ENCODE peak calls at places on chromosomes 3 and 15, in eight cellular contexts. One of them, this sample, is unnamed.

GRCh38 chr3:171566803-171567422 is 106.7 kb upstream of the TNIK start:
- DNase-seq in endothelial cell: no peak
- DNase-seq in activated naive CD4-positive, alpha-beta T cell treated with anti-CD3 and anti-CD28 coated beads, Interleukin-2, amount 10 ng/mL, durations not matched to agents 7 days and 5 days: no peak
- DNase-seq in NT2/D1: no peak
- DNase-seq in SK-N-SH: peak
- DNase-seq in uterus: no peak
- DNase-seq in mucosa of descending colon: no peak
- DNase-seq in occipital lobe: no peak
- DNase-seq in this sample: peak

GRCh38 chr3:133362539-133362938 is 37.3 kb upstream of the BFSP2 start:
- DNase-seq in activated naive CD4-positive, alpha-beta T cell treated with anti-CD3 and anti-CD28 coated beads, Interleukin-2, amount 10 ng/mL, durations not matched to agents 7 days and 5 days: no peak
- DNase-seq in mucosa of descending colon: no peak
- DNase-seq in occipital lobe: no peak
- DNase-seq in endothelial cell: no peak
- DNase-seq in SK-N-SH: no peak
- DNase-seq in uterus: no peak
- DNase-seq in NT2/D1: no peak
- DNase-seq in this sample: no peak

GRCh38 chr3:64650096-64650622 is 37.6 kb downstream of the ADAMTS9 start:
- DNase-seq in SK-N-SH: no peak
- DNase-seq in mucosa of descending colon: no peak
- DNase-seq in activated naive CD4-positive, alpha-beta T cell treated with anti-CD3 and anti-CD28 coated beads, Interleukin-2, amount 10 ng/mL, durations not matched to agents 7 days and 5 days: no peak
- DNase-seq in occipital lobe: no peak
- DNase-seq in NT2/D1: no peak
- DNase-seq in endothelial cell: no peak
- DNase-seq in uterus: no peak
- DNase-seq in this sample: no peak

GRCh38 chr15:26503998-26504397 is 268.9 kb downstream of the GABRB3 start:
- DNase-seq in activated naive CD4-positive, alpha-beta T cell treated with anti-CD3 and anti-CD28 coated beads, Interleukin-2, amount 10 ng/mL, durations not matched to agents 7 days and 5 days: no peak
- DNase-seq in endothelial cell: no peak
- DNase-seq in mucosa of descending colon: no peak
- DNase-seq in SK-N-SH: no peak
- DNase-seq in occipital lobe: no peak
- DNase-seq in uterus: no peak
- DNase-seq in NT2/D1: no peak
- DNase-seq in this sample: no peak

GRCh38 chr15:98651581-98652220 is 3.4 kb downstream of the IGF1R start:
- DNase-seq in occipital lobe: no peak
- DNase-seq in NT2/D1: no peak
- DNase-seq in SK-N-SH: no peak
- DNase-seq in activated naive CD4-positive, alpha-beta T cell treated with anti-CD3 and anti-CD28 coated beads, Interleukin-2, amount 10 ng/mL, durations not matched to agents 7 days and 5 days: no peak
- DNase-seq in endothelial cell: no peak
- DNase-seq in mucosa of descending colon: no peak
- DNase-seq in uterus: no peak
- DNase-seq in this sample: no peak

GRCh38 chr3:142586803-142587406 is 8.4 kb upstream of the ATR start:
- DNase-seq in SK-N-SH: peak
- DNase-seq in NT2/D1: peak
- DNase-seq in endothelial cell: peak
- DNase-seq in activated naive CD4-positive, alpha-beta T cell treated with anti-CD3 and anti-CD28 coated beads, Interleukin-2, amount 10 ng/mL, durations not matched to agents 7 days and 5 days: peak
- DNase-seq in uterus: peak
- DNase-seq in mucosa of descending colon: no peak
- DNase-seq in occipital lobe: peak
- DNase-seq in this sample: peak

GRCh38 chr3:38397320-38397719 is 50.7 kb downstream of the XYLB start:
- DNase-seq in SK-N-SH: no peak
- DNase-seq in uterus: no peak
- DNase-seq in mucosa of descending colon: no peak
- DNase-seq in occipital lobe: no peak
- DNase-seq in activated naive CD4-positive, alpha-beta T cell treated with anti-CD3 and anti-CD28 coated beads, Interleukin-2, amount 10 ng/mL, durations not matched to agents 7 days and 5 days: peak
- DNase-seq in NT2/D1: peak
- DNase-seq in endothelial cell: peak
- DNase-seq in this sample: no peak

GRCh38 chr3:47578119-47578630 is 490 bp downstream of the CSPG5 start:
- DNase-seq in endothelial cell: peak
- DNase-seq in activated naive CD4-positive, alpha-beta T cell treated with anti-CD3 and anti-CD28 coated beads, Interleukin-2, amount 10 ng/mL, durations not matched to agents 7 days and 5 days: peak
- DNase-seq in NT2/D1: no peak
- DNase-seq in uterus: peak
- DNase-seq in SK-N-SH: peak
- DNase-seq in mucosa of descending colon: peak
- DNase-seq in occipital lobe: no peak
- DNase-seq in this sample: no peak

GRCh38 chr15:76994971-76995945 is at the start of gene PSTPIP1:
- DNase-seq in activated naive CD4-positive, alpha-beta T cell treated with anti-CD3 and anti-CD28 coated beads, Interleukin-2, amount 10 ng/mL, durations not matched to agents 7 days and 5 days: peak
- DNase-seq in SK-N-SH: peak
- DNase-seq in endothelial cell: no peak
- DNase-seq in NT2/D1: no peak
- DNase-seq in mucosa of descending colon: peak
- DNase-seq in uterus: no peak
- DNase-seq in occipital lobe: peak
- DNase-seq in this sample: no peak

GRCh38 chr3:32733631-32734229 is 48.7 kb downstream of the CNOT10 start:
- DNase-seq in occipital lobe: no peak
- DNase-seq in mucosa of descending colon: no peak
- DNase-seq in SK-N-SH: peak
- DNase-seq in endothelial cell: no peak
- DNase-seq in activated naive CD4-positive, alpha-beta T cell treated with anti-CD3 and anti-CD28 coated beads, Interleukin-2, amount 10 ng/mL, durations not matched to agents 7 days and 5 days: no peak
- DNase-seq in uterus: no peak
- DNase-seq in NT2/D1: peak
- DNase-seq in this sample: no peak

GRCh38 chr3:37683321-37683720 is 178.4 kb upstream of the CTDSPL start:
- DNase-seq in activated naive CD4-positive, alpha-beta T cell treated with anti-CD3 and anti-CD28 coated beads, Interleukin-2, amount 10 ng/mL, durations not matched to agents 7 days and 5 days: no peak
- DNase-seq in SK-N-SH: no peak
- DNase-seq in occipital lobe: no peak
- DNase-seq in mucosa of descending colon: no peak
- DNase-seq in NT2/D1: no peak
- DNase-seq in uterus: no peak
- DNase-seq in endothelial cell: no peak
- DNase-seq in this sample: no peak

GRCh38 chr3:183359036-183359435 is 69.4 kb downstream of the MCF2L2 start:
- DNase-seq in endothelial cell: no peak
- DNase-seq in uterus: no peak
- DNase-seq in occipital lobe: no peak
- DNase-seq in SK-N-SH: no peak
- DNase-seq in NT2/D1: no peak
- DNase-seq in mucosa of descending colon: no peak
- DNase-seq in activated naive CD4-positive, alpha-beta T cell treated with anti-CD3 and anti-CD28 coated beads, Interleukin-2, amount 10 ng/mL, durations not matched to agents 7 days and 5 days: no peak
- DNase-seq in this sample: no peak

GRCh38 chr3:52090620-52091468 is 34.5 kb upstream of the DUSP7 start:
- DNase-seq in SK-N-SH: no peak
- DNase-seq in mucosa of descending colon: peak
- DNase-seq in uterus: no peak
- DNase-seq in occipital lobe: no peak
- DNase-seq in activated naive CD4-positive, alpha-beta T cell treated with anti-CD3 and anti-CD28 coated beads, Interleukin-2, amount 10 ng/mL, durations not matched to agents 7 days and 5 days: no peak
- DNase-seq in endothelial cell: no peak
- DNase-seq in NT2/D1: no peak
- DNase-seq in this sample: no peak

GRCh38 chr3:129017531-129017899 is 16.4 kb downstream of the EFCC1 start:
- DNase-seq in mucosa of descending colon: no peak
- DNase-seq in uterus: no peak
- DNase-seq in SK-N-SH: no peak
- DNase-seq in activated naive CD4-positive, alpha-beta T cell treated with anti-CD3 and anti-CD28 coated beads, Interleukin-2, amount 10 ng/mL, durations not matched to agents 7 days and 5 days: no peak
- DNase-seq in endothelial cell: no peak
- DNase-seq in occipital lobe: no peak
- DNase-seq in NT2/D1: no peak
- DNase-seq in this sample: no peak

GRCh38 chr3:157376596-157377300 is 59.9 kb upstream of the PTX3 start:
- DNase-seq in mucosa of descending colon: no peak
- DNase-seq in endothelial cell: no peak
- DNase-seq in activated naive CD4-positive, alpha-beta T cell treated with anti-CD3 and anti-CD28 coated beads, Interleukin-2, amount 10 ng/mL, durations not matched to agents 7 days and 5 days: no peak
- DNase-seq in NT2/D1: no peak
- DNase-seq in SK-N-SH: no peak
- DNase-seq in uterus: no peak
- DNase-seq in occipital lobe: no peak
- DNase-seq in this sample: no peak

GRCh38 chr15:25985179-25985578 is 122.1 kb upstream of the ATP10A start:
- DNase-seq in activated naive CD4-positive, alpha-beta T cell treated with anti-CD3 and anti-CD28 coated beads, Interleukin-2, amount 10 ng/mL, durations not matched to agents 7 days and 5 days: no peak
- DNase-seq in SK-N-SH: no peak
- DNase-seq in NT2/D1: peak
- DNase-seq in mucosa of descending colon: no peak
- DNase-seq in endothelial cell: no peak
- DNase-seq in occipital lobe: no peak
- DNase-seq in uterus: no peak
- DNase-seq in this sample: no peak